ENCODE peak calls at places on chromosomes 5 and 9, in eight cellular contexts. P is T-helper 17 cell; X is fibroblast of lung; G is tibial nerve; B is activated CD4-positive, alpha-beta T cell treated with anti-CD3 and anti-CD28 coated beads, Interleukin-2, amount 10 ng/mL, durations not matched to agents 7 days and 5 days; E is T1000; I is lower leg skin; V is fibroblast of the conjunctiva. T is an unnamed sample.

GRCh38 chr9:124202447-124202971 is 55.2 kb upstream of the NEK6 start:
- DNase-seq in P (no peak), X (peak; percentile 16), G (peak; percentile 24), B (peak; percentile 78), E (no peak), I (peak; percentile 41), V (no peak), T (peak; percentile 94)

GRCh38 chr5:150138551-150139265 is 16.9 kb downstream of the PDGFRB start:
- DNase-seq in P (no peak), X (peak; percentile 97), G (peak; percentile 50), B (no peak), E (peak; percentile 38), I (no peak), V (peak; percentile 69), T (no peak)

GRCh38 chr5:157994906-157995519 is 136.1 kb upstream of the CLINT1 start:
- DNase-seq in P (no peak), X (peak; percentile 47), G (peak; percentile 73), B (peak; percentile 54), E (no peak), I (peak; percentile 59), V (peak; percentile 47), T (peak; percentile 32)

GRCh38 chr9:125750656-125751035 is 3.5 kb downstream of the PBX3 start:
- DNase-seq in P (no peak), X (peak; percentile 56), G (no peak), B (no peak), E (no peak), I (no peak), V (no peak), T (no peak)

GRCh38 chr5:56011835-56012234 is 17.1 kb upstream of the IL6ST start:
- DNase-seq in P (no peak), X (peak; percentile 92), G (no peak), B (no peak), E (peak; percentile 21), I (no peak), V (peak; percentile 77), T (no peak)

GRCh38 chr9:89639367-89639795 is 34.6 kb downstream of the GADD45G start:
- DNase-seq in P (no peak), X (no peak), G (peak; percentile 55), B (no peak), E (no peak), I (no peak), V (no peak), T (no peak)

GRCh38 chr9:84490206-84490605 is 149.6 kb upstream of the SLC28A3 start:
- DNase-seq in P (no peak), X (no peak), G (no peak), B (no peak), E (no peak), I (no peak), V (no peak), T (no peak)

GRCh38 chr5:50711280-50711679 is 44.8 kb downstream of the PARP8 start:
- DNase-seq in P (peak; percentile 14), X (no peak), G (no peak), B (peak; percentile 80), E (no peak), I (no peak), V (no peak), T (peak; percentile 31)

GRCh38 chr9:135065151-135065550 is 22.3 kb upstream of the OLFM1 start:
- DNase-seq in P (no peak), X (no peak), G (no peak), B (no peak), E (no peak), I (no peak), V (no peak), T (no peak)

GRCh38 chr5:147403659-147404640 is 105.9 kb downstream of the DPYSL3 start:
- DNase-seq in P (no peak), X (peak; percentile 100), G (peak; percentile 61), B (no peak), E (peak; percentile 63), I (peak; percentile 78), V (peak; percentile 86), T (no peak)

GRCh38 chr5:125160787-125161502 is 414.5 kb upstream of the ZNF608 start:
- DNase-seq in P (no peak), X (peak; percentile 43), G (no peak), B (no peak), E (no peak), I (no peak), V (no peak), T (no peak)

GRCh38 chr9:118929317-118929716 is 439.9 kb downstream of the BRINP1 start:
- DNase-seq in P (no peak), X (peak; percentile 96), G (no peak), B (no peak), E (no peak), I (no peak), V (no peak), T (no peak)

T was measured in CD4-positive, CD25-positive, alpha-beta regulatory T cell.